ENCODE peak calls at places on chromosomes 2 and 18, in four cellular contexts. A is effector memory CD4-positive, alpha-beta T cell; G is naive thymus-derived CD8-positive, alpha-beta T cell; U is Caki2. M is an unnamed sample.

GRCh38 chr2:231041061-231041689 is 3.9 kb downstream of the C2orf72 start:
- DNase-seq in A (no peak), G (no peak), U (no peak), M (no peak)

GRCh38 chr2:45093181-45093580 is 83.9 kb upstream of the SIX2 start:
- DNase-seq in A (no peak), G (no peak), U (no peak), M (no peak)

GRCh38 chr2:241356871-241357260 is 781 bp downstream of the FARP2 start:
- DNase-seq in A (no peak), G (no peak), U (no peak), M (no peak)

GRCh38 chr2:5020451-5020850 is 671.7 kb upstream of the SOX11 start:
- DNase-seq in A (no peak), G (no peak), U (no peak), M (no peak)

GRCh38 chr2:112004246-112004645 is 50.8 kb upstream of the TMEM87B start:
- DNase-seq in A (no peak), G (no peak), U (no peak), M (no peak)

GRCh38 chr2:103809946-103810345 is 1044.0 kb upstream of the POU3F3 start:
- DNase-seq in A (no peak), G (no peak), U (no peak), M (no peak)

GRCh38 chr2:73985318-73986084 is 791 bp downstream of the TET3 start:
- DNase-seq in A (peak; percentile 48), G (peak; percentile 53), U (peak; percentile 24), M (peak; percentile 36)

GRCh38 chr2:30514134-30514860 is 67.3 kb downstream of the LCLAT1 start:
- DNase-seq in A (no peak), G (no peak), U (no peak), M (no peak)

GRCh38 chr2:159446817-159447216 is 160.3 kb upstream of the WDSUB1 start:
- DNase-seq in A (no peak), G (no peak), U (no peak), M (no peak)

GRCh38 chr18:76264073-76264472 is 231.0 kb downstream of the ZNF516 start:
- DNase-seq in A (no peak), G (no peak), U (no peak), M (no peak)

GRCh38 chr2:133497261-133497893 is 70.9 kb downstream of the NCKAP5 start:
- DNase-seq in A (no peak), G (no peak), U (no peak), M (no peak)

GRCh38 chr2:199659207-199659606 is 191.8 kb downstream of the FTCDNL1 start:
- DNase-seq in A (no peak), G (no peak), U (peak; percentile 25), M (no peak)

M was measured in T follicular helper cell.